ENCODE peak calls at places on chromosomes 7 and 10, in ten cellular contexts. W, D, L, P, E, C, K, Z, A and H are unnamed samples.

GRCh38 chr7:132956556-132956955 is 125.3 kb downstream of the CHCHD3 start:
- DNase-seq in K (no peak), Z (peak), L (no peak), P (no peak), C (no peak), W (no peak), A (no peak), E (no peak), D (no peak), H (no peak)

GRCh38 chr7:3591944-3592343 is 290.9 kb downstream of the SDK1 start:
- DNase-seq in K (no peak), A (no peak), E (no peak), L (no peak), D (no peak), Z (no peak), P (no peak), W (no peak), C (no peak), H (no peak)

GRCh38 chr7:105439174-105439893 is 50.6 kb upstream of the SRPK2 start:
- DNase-seq in W (no peak), D (no peak), K (no peak), L (no peak), E (peak), P (no peak), A (no peak), Z (peak), C (no peak), H (peak)

GRCh38 chr10:132446661-132447445 is 49.9 kb downstream of the PWWP2B start:
- DNase-seq in E (no peak), A (peak), D (peak), L (peak), P (peak), W (peak), Z (peak), K (no peak), C (peak), H (no peak)

GRCh38 chr10:12839941-12840611 is 161.4 kb downstream of the CCDC3 start:
- DNase-seq in D (no peak), C (no peak), E (no peak), P (no peak), W (no peak), K (no peak), Z (no peak), L (no peak), A (no peak), H (peak)

GRCh38 chr7:36153571-36154097 is 580 bp downstream of the EEPD1 start:
- DNase-seq in L (no peak), K (peak), W (peak), E (no peak), A (no peak), Z (no peak), C (no peak), D (no peak), P (peak), H (no peak)

GRCh38 chr7:114823290-114823689 is 98.6 kb upstream of the MDFIC start:
- DNase-seq in P (no peak), A (no peak), E (peak), D (no peak), Z (peak), L (no peak), K (no peak), W (no peak), C (no peak), H (peak)

GRCh38 chr10:118752401-118752800 is 2.4 kb downstream of the CACUL1 start:
- DNase-seq in K (no peak), C (no peak), E (no peak), Z (no peak), D (no peak), P (no peak), W (no peak), L (no peak), A (no peak), H (no peak)

GRCh38 chr7:98329100-98329871 is 47.8 kb downstream of the BRI3 start:
- DNase-seq in A (no peak), K (no peak), C (no peak), W (no peak), L (no peak), E (no peak), Z (peak), D (no peak), P (no peak), H (peak)